ENCODE peak calls at places on chromosome 9, in five cellular contexts. O is HFF-Myc, A is AML-193, C is activated gamma-delta T cell treated with Interleukin-2 at 50 U/mL for 16 hours, Y is AG10803. Z is an unnamed sample.

GRCh38 chr9:70917277-70917676 is 204.1 kb downstream of the TRPM3 start:
- DNase-seq in O (no peak), A (no peak), C (no peak), Y (no peak), Z (no peak)

GRCh38 chr9:37636511-37637474 is 14.0 kb upstream of the FRMPD1 start:
- DNase-seq in O (no peak), A (no peak), C (no peak), Y (no peak), Z (no peak)

GRCh38 chr9:14221558-14221957 is 92.4 kb downstream of the NFIB start:
- DNase-seq in O (peak), A (no peak), C (no peak), Y (peak), Z (peak)

GRCh38 chr9:30075022-30075421 is 2309.4 kb upstream of the ACO1 start:
- DNase-seq in O (no peak), A (no peak), C (no peak), Y (no peak), Z (no peak)

GRCh38 chr9:69151506-69151905 is 22.6 kb upstream of the TJP2 start:
- DNase-seq in O (no peak), A (no peak), C (no peak), Y (no peak), Z (no peak)

GRCh38 chr9:125409637-125410521 is 148.3 kb downstream of the GAPVD1 start:
- DNase-seq in O (peak), A (no peak), C (no peak), Y (peak), Z (peak)

GRCh38 chr9:114301798-114302565 is 20.9 kb upstream of the ORM1 start:
- DNase-seq in O (no peak), A (no peak), C (no peak), Y (no peak), Z (no peak)

GRCh38 chr9:34984049-34984448 is 5.5 kb upstream of the DNAJB5 start:
- DNase-seq in O (no peak), A (peak), C (no peak), Y (no peak), Z (no peak)

GRCh38 chr9:135126480-135127187 is 39.2 kb downstream of the OLFM1 start:
- DNase-seq in O (no peak), A (no peak), C (no peak), Y (peak), Z (peak)

GRCh38 chr9:14351206-14351605 is 37.3 kb upstream of the NFIB start:
- DNase-seq in O (no peak), A (no peak), C (no peak), Y (no peak), Z (no peak)

GRCh38 chr9:6598249-6598725 is 47.2 kb downstream of the GLDC start:
- DNase-seq in O (no peak), A (no peak), C (no peak), Y (no peak), Z (no peak)

GRCh38 chr9:37902804-37903580 is 935 bp downstream of the SLC25A51 start:
- DNase-seq in O (no peak), A (peak), C (no peak), Y (peak), Z (no peak)

GRCh38 chr9:121634329-121634784 is 17.1 kb upstream of the DAB2IP start:
- DNase-seq in O (no peak), A (no peak), C (no peak), Y (no peak), Z (no peak)

GRCh38 chr9:93091453-93092081 is 4.5 kb upstream of the CARD19 start:
- DNase-seq in O (peak), A (no peak), C (peak), Y (peak), Z (peak)

GRCh38 chr9:106696804-106697203 is 166.2 kb upstream of the ZNF462 start:
- DNase-seq in O (no peak), A (no peak), C (no peak), Y (no peak), Z (no peak)

GRCh38 chr9:34652608-34653007 is 623 bp downstream of the IL11RA start:
- DNase-seq in O (no peak), A (no peak), C (no peak), Y (peak), Z (no peak)

GRCh38 chr9:131289301-131290038 is at the start of gene PLPP7:
- DNase-seq in O (no peak), A (no peak), C (no peak), Y (peak), Z (no peak)

GRCh38 chr9:129311638-129312037 is 133.6 kb upstream of the IER5L start:
- DNase-seq in O (no peak), A (no peak), C (no peak), Y (no peak), Z (no peak)